ENCODE peak calls at places on chromosomes 7 and 10, in six cellular contexts. G, T, O, H, E and M are unnamed samples.
A peak's percentile ranks its signal among the peaks of the same experiment; 100 is the strongest.

GRCh38 chr10:83458611-83459010 is 680.7 kb upstream of the GHITM start:
- DNase-seq in E (no peak), T (no peak), O (no peak), H (no peak), G (no peak), M (no peak)

GRCh38 chr7:87316846-87317545 is 28.5 kb upstream of the CROT start:
- DNase-seq in E (no peak), O (no peak), T (no peak), H (no peak), G (peak; percentile 11), M (no peak)

GRCh38 chr7:109879429-109879828 is 1211.5 kb upstream of the LRRN3 start:
- DNase-seq in T (no peak), H (no peak), E (no peak), O (no peak), G (no peak), M (no peak)

GRCh38 chr10:11106621-11107374 is 89.1 kb downstream of the CELF2 start:
- DNase-seq in T (peak; percentile 42), O (no peak), H (no peak), E (no peak), G (no peak), M (no peak)

GRCh38 chr10:113006656-113007342 is 56.8 kb downstream of the TCF7L2 start:
- DNase-seq in E (no peak), O (no peak), H (no peak), G (no peak), T (no peak), M (no peak)

GRCh38 chr7:4274286-4274685 is 407.8 kb upstream of the FOXK1 start:
- DNase-seq in G (no peak), T (no peak), E (peak; percentile 4), H (no peak), O (no peak), M (no peak)

GRCh38 chr10:62264702-62265436 is 3.8 kb downstream of the RTKN2 start:
- DNase-seq in G (peak; percentile 72), T (no peak), H (peak; percentile 44), O (peak; percentile 87), E (no peak), M (no peak)

GRCh38 chr10:110698340-110698739 is 54.2 kb downstream of the RBM20 start:
- DNase-seq in E (no peak), G (no peak), H (no peak), T (no peak), O (no peak), M (no peak)

GRCh38 chr7:98211676-98212531 is 665 bp downstream of the BHLHA15 start:
- DNase-seq in E (peak; percentile 59), H (peak; percentile 38), O (no peak), T (no peak), G (peak; percentile 85), M (peak; percentile 15)

GRCh38 chr10:97888641-97889262 is 39.1 kb downstream of the GOLGA7B start:
- DNase-seq in O (peak; percentile 58), H (peak; percentile 17), E (no peak), T (no peak), G (no peak), M (no peak)

GRCh38 chr10:119250641-119251314 is 43.4 kb downstream of the GRK5 start:
- DNase-seq in O (no peak), T (no peak), E (no peak), G (no peak), H (peak; percentile 64), M (no peak)

GRCh38 chr10:49071221-49071761 is 44.0 kb downstream of the VSTM4 start:
- DNase-seq in H (no peak), G (no peak), T (no peak), E (peak; percentile 16), O (no peak), M (no peak)

GRCh38 chr10:29749150-29749549 is 114.4 kb upstream of the SVIL start:
- DNase-seq in H (no peak), T (no peak), O (no peak), E (no peak), G (no peak), M (no peak)

GRCh38 chr7:28674359-28674782 is 262.1 kb downstream of the CREB5 start:
- DNase-seq in G (peak; percentile 6), O (no peak), E (no peak), T (no peak), H (no peak), M (no peak)

GRCh38 chr10:114045071-114045737 is 1.5 kb downstream of the ADRB1 start:
- DNase-seq in G (no peak), T (no peak), E (peak; percentile 70), O (no peak), H (no peak), M (peak; percentile 57)

GRCh38 chr7:114086491-114086905 is 167.7 kb upstream of the PPP1R3A start:
- DNase-seq in O (no peak), H (no peak), T (no peak), G (no peak), E (peak; percentile 51), M (peak; percentile 28)

GRCh38 chr7:82091126-82091682 is 321.4 kb upstream of the HGF start:
- DNase-seq in T (no peak), O (no peak), H (no peak), E (no peak), G (no peak), M (no peak)

GRCh38 chr10:54585572-54585971 is 215.5 kb downstream of the PCDH15 start:
- DNase-seq in H (no peak), T (no peak), O (no peak), E (no peak), G (no peak), M (no peak)
- TF ChIP-seq ATF3 in H (no peak), T (no peak), O (no peak), E (no peak), G (no peak), M (no peak)

DNA sequence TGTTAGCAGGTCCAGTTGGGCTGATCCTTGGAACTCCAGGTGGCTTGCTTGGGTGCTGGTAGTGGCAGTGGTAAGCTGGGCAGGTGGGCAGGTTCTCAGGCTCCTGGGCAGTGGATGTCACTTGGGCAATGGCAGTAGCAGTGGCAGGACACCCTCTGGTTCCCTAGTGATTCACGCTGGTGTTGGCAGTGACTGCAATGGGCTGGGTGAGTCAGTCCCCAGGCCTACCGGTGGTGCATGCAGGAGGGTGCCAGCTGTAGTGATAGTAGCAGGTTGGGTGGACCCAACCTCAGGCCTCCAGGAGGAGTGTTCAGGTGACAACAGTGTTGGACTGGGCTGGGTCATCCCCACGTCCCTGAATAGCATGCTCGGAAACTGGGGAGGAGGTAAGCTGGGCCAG is 189.2 kb downstream of the ZEB1 start:
- DNase-seq in G (no peak), H (no peak), T (no peak), E (no peak), O (no peak), M (no peak)
- TF ChIP-seq SP1 in G (no peak), H (no peak), T (no peak), E (no peak), O (no peak), M (no peak)

GRCh38 chr7:73734619-73735525 is 3.7 kb downstream of the ABHD11 start:
- DNase-seq in E (peak; percentile 91), O (peak; percentile 89), G (peak; percentile 77), T (peak; percentile 49), H (peak; percentile 93), M (peak; percentile 89)
- TF ChIP-seq MAX in E (peak; percentile 69), O (no peak), G (no peak), T (no peak), H (peak; percentile 67), M (no peak)

DNA sequence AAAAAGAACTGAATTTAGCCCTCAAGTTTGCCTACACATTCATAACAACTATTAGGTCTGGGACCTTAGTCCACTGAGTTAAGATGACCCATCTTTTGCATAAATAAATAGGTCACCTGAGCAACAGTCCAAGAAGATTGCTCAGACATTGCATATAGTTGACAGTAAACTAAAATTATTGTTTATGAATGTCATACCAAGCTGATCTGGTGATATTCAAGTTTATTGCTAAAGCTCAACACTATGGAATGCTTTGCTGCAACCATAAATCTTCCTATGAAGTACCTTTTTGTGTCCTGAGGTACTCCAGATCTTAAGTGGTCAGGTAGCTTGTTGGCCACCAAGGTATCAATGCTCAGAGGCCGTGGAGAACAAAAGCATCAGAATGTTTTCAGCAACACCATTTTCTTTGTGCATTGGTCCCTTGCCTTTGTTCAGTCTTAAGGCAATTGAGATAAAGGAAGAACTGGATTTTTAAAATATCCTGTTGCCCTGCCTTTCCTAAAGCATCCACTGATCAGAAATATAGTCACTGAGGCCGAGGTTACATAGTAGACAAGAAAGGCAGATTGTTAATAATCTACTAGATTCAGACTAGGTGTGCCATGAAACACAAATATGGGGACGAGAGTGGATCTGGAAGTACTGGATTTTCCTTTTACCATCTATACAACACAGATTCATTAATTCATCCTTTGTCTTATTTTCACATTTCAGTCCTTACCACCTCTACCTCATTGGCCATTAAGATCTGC is 321.3 kb downstream of the PTEN start:
- DNase-seq in E (no peak), H (no peak), O (no peak), T (no peak), G (no peak), M (no peak)
- TF ChIP-seq ATF3 in E (no peak), H (no peak), O (no peak), T (no peak), G (no peak), M (no peak)

GRCh38 chr7:66754541-66754940 is 14.0 kb downstream of the RABGEF1 start:
- DNase-seq in T (no peak), H (no peak), E (no peak), G (no peak), O (no peak), M (no peak)

GRCh38 chr7:66757939-66758338 is 17.4 kb downstream of the RABGEF1 start:
- DNase-seq in E (no peak), H (no peak), O (no peak), G (no peak), T (no peak), M (no peak)

GRCh38 chr7:66756859-66757258 is 16.3 kb downstream of the RABGEF1 start:
- DNase-seq in H (no peak), E (no peak), G (no peak), O (no peak), T (no peak), M (no peak)

GRCh38 chr7:66758964-66759628 is 18.6 kb downstream of the RABGEF1 start:
- DNase-seq in T (no peak), O (no peak), H (no peak), E (no peak), G (no peak), M (no peak)
- TF ChIP-seq SP1 in T (no peak), O (no peak), H (no peak), E (no peak), G (no peak), M (no peak)